ENCODE peak calls at places on chromosomes 6 and 20, in six cellular contexts. N, C, K, B, L and Z are unnamed samples.

GRCh38 chr6:13926378-13926777 is 1.6 kb downstream of the RNF182 start:
- DNase-seq in N (no peak), C (no peak), K (no peak), B (no peak), L (no peak), Z (no peak)

GRCh38 chr6:88183503-88183902 is 17.4 kb upstream of the CNR1 start:
- DNase-seq in N (no peak), C (no peak), K (peak; percentile 14), B (no peak), L (no peak), Z (no peak)

GRCh38 chr6:2791124-2792050 is 26.2 kb downstream of the WRNIP1 start:
- DNase-seq in N (peak; percentile 92), C (peak; percentile 97), K (peak; percentile 88), B (no peak), L (peak; percentile 72), Z (peak; percentile 43)

GRCh38 chr6:2862712-2863174 is 21.1 kb upstream of the SERPINB1 start:
- DNase-seq in N (no peak), C (no peak), K (no peak), B (no peak), L (no peak), Z (no peak)

GRCh38 chr6:159953091-159953581 is 15.7 kb upstream of the IGF2R start:
- DNase-seq in N (peak; percentile 90), C (peak; percentile 73), K (no peak), B (no peak), L (no peak), Z (no peak)

GRCh38 chr6:132888701-132889100 is 74.3 kb downstream of the RPS12 start:
- DNase-seq in N (no peak), C (peak; percentile 72), K (no peak), B (no peak), L (no peak), Z (no peak)

GRCh38 chr6:70901324-70901723 is 55.5 kb downstream of the B3GAT2 start:
- DNase-seq in N (no peak), C (no peak), K (no peak), B (no peak), L (no peak), Z (no peak)

GRCh38 chr6:29424575-29424974 is 9.8 kb downstream of the OR12D1 start:
- DNase-seq in N (no peak), C (no peak), K (no peak), B (no peak), L (no peak), Z (no peak)

GRCh38 chr6:156599977-156600647 is 177.1 kb upstream of the ARID1B start:
- DNase-seq in N (no peak), C (no peak), K (no peak), B (no peak), L (no peak), Z (no peak)

GRCh38 chr6:112749673-112750072 is 402.5 kb downstream of the RFPL4B start:
- DNase-seq in N (no peak), C (no peak), K (no peak), B (no peak), L (no peak), Z (no peak)

GRCh38 chr20:33826270-33826897 is 15.2 kb downstream of the CHMP4B start:
- DNase-seq in N (no peak), C (no peak), K (peak; percentile 92), B (no peak), L (no peak), Z (no peak)

GRCh38 chr20:35618372-35619131 is 2.9 kb downstream of the SPAG4 start:
- DNase-seq in N (peak; percentile 42), C (peak; percentile 23), K (no peak), B (peak; percentile 67), L (peak; percentile 37), Z (no peak)

GRCh38 chr6:72950114-72950860 is 275.0 kb downstream of the KHDC1L start:
- DNase-seq in N (peak; percentile 95), C (peak; percentile 89), K (peak; percentile 69), B (no peak), L (peak; percentile 35), Z (no peak)

GRCh38 chr6:165664553-165665383 is 1.7 kb upstream of the PDE10A start:
- DNase-seq in N (peak; percentile 7), C (no peak), K (peak; percentile 19), B (no peak), L (no peak), Z (peak; percentile 26)

GRCh38 chr6:6407061-6407723 is 86.7 kb upstream of the F13A1 start:
- DNase-seq in N (no peak), C (no peak), K (no peak), B (no peak), L (no peak), Z (no peak)

GRCh38 chr6:134331255-134331654 is 13.3 kb upstream of the SGK1 start:
- DNase-seq in N (no peak), C (no peak), K (no peak), B (no peak), L (no peak), Z (no peak)

GRCh38 chr6:16800942-16801341 is 39.7 kb upstream of the ATXN1 start:
- DNase-seq in N (peak; percentile 67), C (peak; percentile 58), K (no peak), B (no peak), L (no peak), Z (no peak)

GRCh38 chr6:51301969-51302368 is 483.3 kb downstream of the TFAP2B start:
- DNase-seq in N (no peak), C (no peak), K (no peak), B (no peak), L (no peak), Z (no peak)

GRCh38 chr6:76876922-76877553 is 586.3 kb downstream of the HTR1B start:
- DNase-seq in N (peak; percentile 77), C (peak; percentile 12), K (peak; percentile 97), B (peak; percentile 75), L (peak; percentile 77), Z (peak; percentile 55)

GRCh38 chr6:20334334-20334733 is 67.3 kb upstream of the E2F3 start:
- DNase-seq in N (no peak), C (no peak), K (peak; percentile 54), B (no peak), L (no peak), Z (no peak)

GRCh38 chr6:14530385-14530784 is 412.8 kb downstream of the CD83 start:
- DNase-seq in N (no peak), C (no peak), K (no peak), B (no peak), L (no peak), Z (no peak)

GRCh38 chr6:121666809-121667208 is 231.4 kb downstream of the GJA1 start:
- DNase-seq in N (peak; percentile 89), C (peak; percentile 93), K (peak; percentile 65), B (no peak), L (peak; percentile 22), Z (no peak)

GRCh38 chr6:161085246-161085645 is 93.7 kb downstream of the MAP3K4 start:
- DNase-seq in N (no peak), C (peak; percentile 10), K (no peak), B (no peak), L (no peak), Z (no peak)

GRCh38 chr6:42704251-42704936 is 18.0 kb downstream of the PRPH2 start:
- DNase-seq in N (no peak), C (no peak), K (peak; percentile 54), B (peak; percentile 57), L (no peak), Z (no peak)

GRCh38 chr6:8108031-8108660 is 5.8 kb upstream of the EEF1E1 start:
- DNase-seq in N (peak; percentile 95), C (peak; percentile 99), K (peak; percentile 15), B (no peak), L (no peak), Z (no peak)

GRCh38 chr20:10185741-10186558 is 32.7 kb upstream of the SNAP25 start:
- DNase-seq in N (no peak), C (no peak), K (no peak), B (no peak), L (no peak), Z (no peak)

GRCh38 chr6:31792741-31793140 is 2.8 kb downstream of the VARS1 start:
- DNase-seq in N (peak; percentile 59), C (peak; percentile 43), K (no peak), B (no peak), L (no peak), Z (no peak)

GRCh38 chr20:50303573-50304500 is 113.2 kb downstream of the CEBPB start:
- DNase-seq in N (peak; percentile 91), C (peak; percentile 85), K (no peak), B (no peak), L (no peak), Z (no peak)

DNA sequence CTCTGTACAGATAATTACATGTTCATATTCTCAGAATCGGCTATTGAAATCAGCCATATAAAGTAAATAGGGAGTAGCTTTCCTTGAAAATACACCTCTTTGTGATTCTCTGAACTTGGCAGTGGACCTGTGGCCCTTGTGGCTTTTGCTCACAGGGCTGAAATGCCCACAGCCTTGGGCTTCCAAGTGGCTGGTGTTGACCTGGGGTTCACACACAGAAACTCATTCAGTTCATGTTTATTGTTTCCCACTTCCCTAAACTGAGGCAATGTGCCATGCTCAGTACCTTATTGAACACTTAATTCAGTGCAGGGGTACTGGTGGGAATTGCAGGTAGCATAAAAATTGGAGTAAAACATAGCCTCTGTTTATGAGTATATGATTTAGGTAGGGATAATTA is 19.1 kb upstream of the TULP4 start:
- DNase-seq in N (no peak), C (no peak), K (no peak), B (no peak), L (no peak), Z (no peak)
- H3K4me3 ChIP-seq in N (no peak overlapping the region), C (no peak overlapping the region), K (no peak overlapping the region), B (no peak overlapping the region), L (no peak overlapping the region), Z (no peak overlapping the region)

GRCh38 chr20:40268321-40269075 is 420.5 kb downstream of the MAFB start:
- DNase-seq in N (peak; percentile 70), C (no peak), K (no peak), B (no peak), L (no peak), Z (no peak)

GRCh38 chr20:40262219-40262618 is 426.8 kb downstream of the MAFB start:
- DNase-seq in N (peak; percentile 24), C (no peak), K (no peak), B (no peak), L (no peak), Z (no peak)

GRCh38 chr20:40265872-40266533 is 423.0 kb downstream of the MAFB start:
- DNase-seq in N (peak; percentile 28), C (no peak), K (peak; percentile 52), B (no peak), L (no peak), Z (no peak)
- H3K23ac ChIP-seq in N (no peak overlapping the region), C (no peak overlapping the region), K (no peak overlapping the region), B (no peak overlapping the region), L (no peak overlapping the region), Z (no peak overlapping the region)

GRCh38 chr20:45834797-45835161 is 1.2 kb downstream of the SNX21 start:
- DNase-seq in N (no peak), C (no peak), K (no peak), B (no peak), L (no peak), Z (no peak)
- H3K4me3 ChIP-seq in N (no peak overlapping the region), C (peak overlapping the region; percentile 94), K (no peak overlapping the region), B (peak overlapping the region; percentile 72), L (peak overlapping the region; percentile 2), Z (no peak overlapping the region)

GRCh38 chr6:43981363-43981990 is 145.8 kb downstream of the MRPL14 start:
- DNase-seq in N (no peak), C (no peak), K (no peak), B (peak; percentile 8), L (no peak), Z (no peak)
- H3K23ac ChIP-seq in N (no peak overlapping the region), C (no peak overlapping the region), K (no peak overlapping the region), B (no peak overlapping the region), L (no peak overlapping the region), Z (no peak overlapping the region)